ENCODE peak calls at places on chromosome 13, in eight cellular contexts. One of them, this sample, is unnamed.
A peak's percentile ranks its signal among the peaks of the same experiment; 100 is the strongest.

GRCh38 chr13:23339225-23339624 is 94.3 kb downstream of the SACS start:
- DNase-seq in activated naive CD8-positive, alpha-beta T cell treated with anti-CD3 and anti-CD28 coated beads, Interleukin-2, amount 50 U/mL, for 24 hours: no peak
- DNase-seq in stimulated activated CD4-positive, alpha-beta T cell treated with anti-CD3 and anti-CD28 coated beads, Interleukin-4, amount 100 ng/mL, for 1 hour: no peak
- DNase-seq in cerebellum: no peak
- DNase-seq in aorta: no peak
- DNase-seq in HAP-1: no peak
- DNase-seq in activated CD8-positive, alpha-beta memory T cell treated with anti-CD3 and anti-CD28 coated beads for 48 hours: no peak
- DNase-seq in astrocyte of the hippocampus: no peak
- DNase-seq in this sample: no peak

GRCh38 chr13:56888455-56888854 is 252.3 kb upstream of the PRR20A start:
- DNase-seq in cerebellum: no peak
- DNase-seq in HAP-1: no peak
- DNase-seq in aorta: no peak
- DNase-seq in stimulated activated CD4-positive, alpha-beta T cell treated with anti-CD3 and anti-CD28 coated beads, Interleukin-4, amount 100 ng/mL, for 1 hour: no peak
- DNase-seq in activated CD8-positive, alpha-beta memory T cell treated with anti-CD3 and anti-CD28 coated beads for 48 hours: no peak
- DNase-seq in activated naive CD8-positive, alpha-beta T cell treated with anti-CD3 and anti-CD28 coated beads, Interleukin-2, amount 50 U/mL, for 24 hours: no peak
- DNase-seq in astrocyte of the hippocampus: no peak
- DNase-seq in this sample: no peak

GRCh38 chr13:44359983-44360375 is 13.6 kb upstream of the SERP2 start:
- DNase-seq in astrocyte of the hippocampus: no peak
- DNase-seq in activated naive CD8-positive, alpha-beta T cell treated with anti-CD3 and anti-CD28 coated beads, Interleukin-2, amount 50 U/mL, for 24 hours: no peak
- DNase-seq in activated CD8-positive, alpha-beta memory T cell treated with anti-CD3 and anti-CD28 coated beads for 48 hours: no peak
- DNase-seq in HAP-1: no peak
- DNase-seq in stimulated activated CD4-positive, alpha-beta T cell treated with anti-CD3 and anti-CD28 coated beads, Interleukin-4, amount 100 ng/mL, for 1 hour: no peak
- DNase-seq in aorta: no peak
- DNase-seq in cerebellum: no peak
- DNase-seq in this sample: no peak

GRCh38 chr13:107650081-107650701 is 565.1 kb downstream of the LIG4 start:
- DNase-seq in activated CD8-positive, alpha-beta memory T cell treated with anti-CD3 and anti-CD28 coated beads for 48 hours: no peak
- DNase-seq in HAP-1: peak; percentile 19
- DNase-seq in stimulated activated CD4-positive, alpha-beta T cell treated with anti-CD3 and anti-CD28 coated beads, Interleukin-4, amount 100 ng/mL, for 1 hour: peak; percentile 9
- DNase-seq in astrocyte of the hippocampus: peak; percentile 82
- DNase-seq in activated naive CD8-positive, alpha-beta T cell treated with anti-CD3 and anti-CD28 coated beads, Interleukin-2, amount 50 U/mL, for 24 hours: peak; percentile 38
- DNase-seq in aorta: peak; percentile 83
- DNase-seq in cerebellum: peak; percentile 19
- DNase-seq in this sample: peak; percentile 73

GRCh38 chr13:101085551-101085950 is 330.8 kb downstream of the NALCN start:
- DNase-seq in astrocyte of the hippocampus: no peak
- DNase-seq in activated CD8-positive, alpha-beta memory T cell treated with anti-CD3 and anti-CD28 coated beads for 48 hours: no peak
- DNase-seq in cerebellum: no peak
- DNase-seq in aorta: no peak
- DNase-seq in HAP-1: no peak
- DNase-seq in stimulated activated CD4-positive, alpha-beta T cell treated with anti-CD3 and anti-CD28 coated beads, Interleukin-4, amount 100 ng/mL, for 1 hour: no peak
- DNase-seq in activated naive CD8-positive, alpha-beta T cell treated with anti-CD3 and anti-CD28 coated beads, Interleukin-2, amount 50 U/mL, for 24 hours: no peak
- DNase-seq in this sample: no peak

GRCh38 chr13:24995225-24995804 is 100.6 kb upstream of the PABPC3 start:
- DNase-seq in stimulated activated CD4-positive, alpha-beta T cell treated with anti-CD3 and anti-CD28 coated beads, Interleukin-4, amount 100 ng/mL, for 1 hour: peak; percentile 39
- DNase-seq in cerebellum: peak; percentile 71
- DNase-seq in aorta: no peak
- DNase-seq in astrocyte of the hippocampus: peak; percentile 89
- DNase-seq in HAP-1: peak; percentile 87
- DNase-seq in activated naive CD8-positive, alpha-beta T cell treated with anti-CD3 and anti-CD28 coated beads, Interleukin-2, amount 50 U/mL, for 24 hours: peak; percentile 57
- DNase-seq in activated CD8-positive, alpha-beta memory T cell treated with anti-CD3 and anti-CD28 coated beads for 48 hours: no peak
- DNase-seq in this sample: peak; percentile 64

GRCh38 chr13:32426191-32426980 is 1.5 kb downstream of the N4BP2L1 start:
- DNase-seq in stimulated activated CD4-positive, alpha-beta T cell treated with anti-CD3 and anti-CD28 coated beads, Interleukin-4, amount 100 ng/mL, for 1 hour: peak; percentile 22
- DNase-seq in astrocyte of the hippocampus: no peak
- DNase-seq in cerebellum: peak; percentile 20
- DNase-seq in HAP-1: no peak
- DNase-seq in activated CD8-positive, alpha-beta memory T cell treated with anti-CD3 and anti-CD28 coated beads for 48 hours: peak; percentile 17
- DNase-seq in aorta: no peak
- DNase-seq in activated naive CD8-positive, alpha-beta T cell treated with anti-CD3 and anti-CD28 coated beads, Interleukin-2, amount 50 U/mL, for 24 hours: peak; percentile 45
- DNase-seq in this sample: peak; percentile 20

GRCh38 chr13:99085846-99086148 is 107.9 kb upstream of the DOCK9 start:
- DNase-seq in cerebellum: no peak
- DNase-seq in activated naive CD8-positive, alpha-beta T cell treated with anti-CD3 and anti-CD28 coated beads, Interleukin-2, amount 50 U/mL, for 24 hours: no peak
- DNase-seq in activated CD8-positive, alpha-beta memory T cell treated with anti-CD3 and anti-CD28 coated beads for 48 hours: no peak
- DNase-seq in astrocyte of the hippocampus: no peak
- DNase-seq in aorta: no peak
- DNase-seq in stimulated activated CD4-positive, alpha-beta T cell treated with anti-CD3 and anti-CD28 coated beads, Interleukin-4, amount 100 ng/mL, for 1 hour: no peak
- DNase-seq in HAP-1: no peak
- DNase-seq in this sample: no peak

GRCh38 chr13:101575591-101575990 is 123.1 kb downstream of the ITGBL1 start:
- DNase-seq in stimulated activated CD4-positive, alpha-beta T cell treated with anti-CD3 and anti-CD28 coated beads, Interleukin-4, amount 100 ng/mL, for 1 hour: no peak
- DNase-seq in activated CD8-positive, alpha-beta memory T cell treated with anti-CD3 and anti-CD28 coated beads for 48 hours: no peak
- DNase-seq in HAP-1: no peak
- DNase-seq in aorta: no peak
- DNase-seq in activated naive CD8-positive, alpha-beta T cell treated with anti-CD3 and anti-CD28 coated beads, Interleukin-2, amount 50 U/mL, for 24 hours: no peak
- DNase-seq in astrocyte of the hippocampus: no peak
- DNase-seq in cerebellum: no peak
- DNase-seq in this sample: peak; percentile 20

GRCh38 chr13:101552797-101553196 is 100.3 kb downstream of the ITGBL1 start:
- DNase-seq in astrocyte of the hippocampus: peak; percentile 69
- DNase-seq in aorta: no peak
- DNase-seq in stimulated activated CD4-positive, alpha-beta T cell treated with anti-CD3 and anti-CD28 coated beads, Interleukin-4, amount 100 ng/mL, for 1 hour: no peak
- DNase-seq in HAP-1: no peak
- DNase-seq in activated CD8-positive, alpha-beta memory T cell treated with anti-CD3 and anti-CD28 coated beads for 48 hours: no peak
- DNase-seq in activated naive CD8-positive, alpha-beta T cell treated with anti-CD3 and anti-CD28 coated beads, Interleukin-2, amount 50 U/mL, for 24 hours: no peak
- DNase-seq in cerebellum: no peak
- DNase-seq in this sample: no peak

GRCh38 chr13:20767309-20767943 is 6.3 kb downstream of the EEF1AKMT1 start:
- DNase-seq in activated CD8-positive, alpha-beta memory T cell treated with anti-CD3 and anti-CD28 coated beads for 48 hours: no peak
- DNase-seq in HAP-1: no peak
- DNase-seq in astrocyte of the hippocampus: no peak
- DNase-seq in stimulated activated CD4-positive, alpha-beta T cell treated with anti-CD3 and anti-CD28 coated beads, Interleukin-4, amount 100 ng/mL, for 1 hour: no peak
- DNase-seq in aorta: no peak
- DNase-seq in cerebellum: no peak
- DNase-seq in activated naive CD8-positive, alpha-beta T cell treated with anti-CD3 and anti-CD28 coated beads, Interleukin-2, amount 50 U/mL, for 24 hours: no peak
- DNase-seq in this sample: no peak

GRCh38 chr13:59747529-59747928 is 416.2 kb downstream of the DIAPH3 start:
- DNase-seq in stimulated activated CD4-positive, alpha-beta T cell treated with anti-CD3 and anti-CD28 coated beads, Interleukin-4, amount 100 ng/mL, for 1 hour: no peak
- DNase-seq in HAP-1: no peak
- DNase-seq in activated CD8-positive, alpha-beta memory T cell treated with anti-CD3 and anti-CD28 coated beads for 48 hours: no peak
- DNase-seq in activated naive CD8-positive, alpha-beta T cell treated with anti-CD3 and anti-CD28 coated beads, Interleukin-2, amount 50 U/mL, for 24 hours: no peak
- DNase-seq in aorta: no peak
- DNase-seq in cerebellum: no peak
- DNase-seq in astrocyte of the hippocampus: no peak
- DNase-seq in this sample: no peak

GRCh38 chr13:29583073-29583785 is 12.3 kb downstream of the SLC7A1 start:
- DNase-seq in astrocyte of the hippocampus: peak; percentile 75
- DNase-seq in cerebellum: no peak
- DNase-seq in stimulated activated CD4-positive, alpha-beta T cell treated with anti-CD3 and anti-CD28 coated beads, Interleukin-4, amount 100 ng/mL, for 1 hour: no peak
- DNase-seq in HAP-1: no peak
- DNase-seq in aorta: no peak
- DNase-seq in activated naive CD8-positive, alpha-beta T cell treated with anti-CD3 and anti-CD28 coated beads, Interleukin-2, amount 50 U/mL, for 24 hours: no peak
- DNase-seq in activated CD8-positive, alpha-beta memory T cell treated with anti-CD3 and anti-CD28 coated beads for 48 hours: no peak
- DNase-seq in this sample: no peak

GRCh38 chr13:99256709-99257108 is 1.5 kb downstream of the GPR18 start:
- DNase-seq in activated naive CD8-positive, alpha-beta T cell treated with anti-CD3 and anti-CD28 coated beads, Interleukin-2, amount 50 U/mL, for 24 hours: no peak
- DNase-seq in aorta: no peak
- DNase-seq in stimulated activated CD4-positive, alpha-beta T cell treated with anti-CD3 and anti-CD28 coated beads, Interleukin-4, amount 100 ng/mL, for 1 hour: no peak
- DNase-seq in cerebellum: no peak
- DNase-seq in activated CD8-positive, alpha-beta memory T cell treated with anti-CD3 and anti-CD28 coated beads for 48 hours: no peak
- DNase-seq in astrocyte of the hippocampus: peak; percentile 52
- DNase-seq in HAP-1: no peak
- DNase-seq in this sample: no peak

GRCh38 chr13:88103824-88104223 is 432.7 kb downstream of the SLITRK5 start:
- DNase-seq in stimulated activated CD4-positive, alpha-beta T cell treated with anti-CD3 and anti-CD28 coated beads, Interleukin-4, amount 100 ng/mL, for 1 hour: no peak
- DNase-seq in activated naive CD8-positive, alpha-beta T cell treated with anti-CD3 and anti-CD28 coated beads, Interleukin-2, amount 50 U/mL, for 24 hours: no peak
- DNase-seq in activated CD8-positive, alpha-beta memory T cell treated with anti-CD3 and anti-CD28 coated beads for 48 hours: no peak
- DNase-seq in astrocyte of the hippocampus: no peak
- DNase-seq in aorta: no peak
- DNase-seq in cerebellum: no peak
- DNase-seq in HAP-1: no peak
- DNase-seq in this sample: no peak

GRCh38 chr13:46552302-46552680 is 679 bp upstream of the LRCH1 start:
- DNase-seq in cerebellum: no peak
- DNase-seq in activated CD8-positive, alpha-beta memory T cell treated with anti-CD3 and anti-CD28 coated beads for 48 hours: no peak
- DNase-seq in HAP-1: no peak
- DNase-seq in activated naive CD8-positive, alpha-beta T cell treated with anti-CD3 and anti-CD28 coated beads, Interleukin-2, amount 50 U/mL, for 24 hours: no peak
- DNase-seq in stimulated activated CD4-positive, alpha-beta T cell treated with anti-CD3 and anti-CD28 coated beads, Interleukin-4, amount 100 ng/mL, for 1 hour: no peak
- DNase-seq in astrocyte of the hippocampus: no peak
- DNase-seq in aorta: no peak
- DNase-seq in this sample: no peak

GRCh38 chr13:24161010-24161775 is 673 bp downstream of the SPATA13 start:
- DNase-seq in cerebellum: no peak
- DNase-seq in activated naive CD8-positive, alpha-beta T cell treated with anti-CD3 and anti-CD28 coated beads, Interleukin-2, amount 50 U/mL, for 24 hours: peak; percentile 42
- DNase-seq in aorta: peak; percentile 80
- DNase-seq in HAP-1: peak; percentile 5
- DNase-seq in activated CD8-positive, alpha-beta memory T cell treated with anti-CD3 and anti-CD28 coated beads for 48 hours: peak; percentile 38
- DNase-seq in stimulated activated CD4-positive, alpha-beta T cell treated with anti-CD3 and anti-CD28 coated beads, Interleukin-4, amount 100 ng/mL, for 1 hour: peak; percentile 46
- DNase-seq in astrocyte of the hippocampus: peak; percentile 50
- DNase-seq in this sample: peak; percentile 22

GRCh38 chr13:20198781-20199180 is 6.0 kb upstream of the GJB2 start:
- DNase-seq in cerebellum: no peak
- DNase-seq in aorta: no peak
- DNase-seq in stimulated activated CD4-positive, alpha-beta T cell treated with anti-CD3 and anti-CD28 coated beads, Interleukin-4, amount 100 ng/mL, for 1 hour: no peak
- DNase-seq in activated naive CD8-positive, alpha-beta T cell treated with anti-CD3 and anti-CD28 coated beads, Interleukin-2, amount 50 U/mL, for 24 hours: no peak
- DNase-seq in HAP-1: no peak
- DNase-seq in astrocyte of the hippocampus: no peak
- DNase-seq in activated CD8-positive, alpha-beta memory T cell treated with anti-CD3 and anti-CD28 coated beads for 48 hours: no peak
- DNase-seq in this sample: no peak

GRCh38 chr13:20398459-20398858 is 127.2 kb downstream of the CRYL1 start:
- DNase-seq in activated naive CD8-positive, alpha-beta T cell treated with anti-CD3 and anti-CD28 coated beads, Interleukin-2, amount 50 U/mL, for 24 hours: no peak
- DNase-seq in HAP-1: no peak
- DNase-seq in activated CD8-positive, alpha-beta memory T cell treated with anti-CD3 and anti-CD28 coated beads for 48 hours: no peak
- DNase-seq in stimulated activated CD4-positive, alpha-beta T cell treated with anti-CD3 and anti-CD28 coated beads, Interleukin-4, amount 100 ng/mL, for 1 hour: no peak
- DNase-seq in cerebellum: no peak
- DNase-seq in astrocyte of the hippocampus: no peak
- DNase-seq in aorta: no peak
- DNase-seq in this sample: no peak

GRCh38 chr13:94416454-94417080 is 62.9 kb downstream of the DCT start:
- DNase-seq in activated CD8-positive, alpha-beta memory T cell treated with anti-CD3 and anti-CD28 coated beads for 48 hours: no peak
- DNase-seq in cerebellum: no peak
- DNase-seq in aorta: no peak
- DNase-seq in HAP-1: peak; percentile 56
- DNase-seq in astrocyte of the hippocampus: peak; percentile 15
- DNase-seq in stimulated activated CD4-positive, alpha-beta T cell treated with anti-CD3 and anti-CD28 coated beads, Interleukin-4, amount 100 ng/mL, for 1 hour: no peak
- DNase-seq in activated naive CD8-positive, alpha-beta T cell treated with anti-CD3 and anti-CD28 coated beads, Interleukin-2, amount 50 U/mL, for 24 hours: no peak
- DNase-seq in this sample: peak; percentile 11

GRCh38 chr13:79352107-79352506 is 53.9 kb downstream of the RBM26 start:
- DNase-seq in cerebellum: no peak
- DNase-seq in HAP-1: no peak
- DNase-seq in stimulated activated CD4-positive, alpha-beta T cell treated with anti-CD3 and anti-CD28 coated beads, Interleukin-4, amount 100 ng/mL, for 1 hour: no peak
- DNase-seq in activated CD8-positive, alpha-beta memory T cell treated with anti-CD3 and anti-CD28 coated beads for 48 hours: no peak
- DNase-seq in activated naive CD8-positive, alpha-beta T cell treated with anti-CD3 and anti-CD28 coated beads, Interleukin-2, amount 50 U/mL, for 24 hours: no peak
- DNase-seq in astrocyte of the hippocampus: no peak
- DNase-seq in aorta: no peak
- DNase-seq in this sample: no peak

GRCh38 chr13:98549728-98550317 is 27.1 kb downstream of the STK24 start:
- DNase-seq in stimulated activated CD4-positive, alpha-beta T cell treated with anti-CD3 and anti-CD28 coated beads, Interleukin-4, amount 100 ng/mL, for 1 hour: no peak
- DNase-seq in cerebellum: no peak
- DNase-seq in activated naive CD8-positive, alpha-beta T cell treated with anti-CD3 and anti-CD28 coated beads, Interleukin-2, amount 50 U/mL, for 24 hours: no peak
- DNase-seq in activated CD8-positive, alpha-beta memory T cell treated with anti-CD3 and anti-CD28 coated beads for 48 hours: no peak
- DNase-seq in aorta: no peak
- DNase-seq in astrocyte of the hippocampus: no peak
- DNase-seq in HAP-1: no peak
- DNase-seq in this sample: no peak

GRCh38 chr13:44927953-44928352 is 61.3 kb downstream of the NUFIP1 start:
- DNase-seq in activated naive CD8-positive, alpha-beta T cell treated with anti-CD3 and anti-CD28 coated beads, Interleukin-2, amount 50 U/mL, for 24 hours: no peak
- DNase-seq in stimulated activated CD4-positive, alpha-beta T cell treated with anti-CD3 and anti-CD28 coated beads, Interleukin-4, amount 100 ng/mL, for 1 hour: no peak
- DNase-seq in cerebellum: no peak
- DNase-seq in HAP-1: no peak
- DNase-seq in activated CD8-positive, alpha-beta memory T cell treated with anti-CD3 and anti-CD28 coated beads for 48 hours: no peak
- DNase-seq in astrocyte of the hippocampus: peak; percentile 63
- DNase-seq in aorta: no peak
- DNase-seq in this sample: no peak

GRCh38 chr13:44048326-44048725 is 168.6 kb downstream of the LACC1 start:
- DNase-seq in cerebellum: no peak
- DNase-seq in HAP-1: no peak
- DNase-seq in activated naive CD8-positive, alpha-beta T cell treated with anti-CD3 and anti-CD28 coated beads, Interleukin-2, amount 50 U/mL, for 24 hours: no peak
- DNase-seq in activated CD8-positive, alpha-beta memory T cell treated with anti-CD3 and anti-CD28 coated beads for 48 hours: no peak
- DNase-seq in astrocyte of the hippocampus: no peak
- DNase-seq in aorta: no peak
- DNase-seq in stimulated activated CD4-positive, alpha-beta T cell treated with anti-CD3 and anti-CD28 coated beads, Interleukin-4, amount 100 ng/mL, for 1 hour: no peak
- DNase-seq in this sample: peak; percentile 12

GRCh38 chr13:47085346-47085745 is 188.5 kb upstream of the HTR2A start:
- DNase-seq in stimulated activated CD4-positive, alpha-beta T cell treated with anti-CD3 and anti-CD28 coated beads, Interleukin-4, amount 100 ng/mL, for 1 hour: no peak
- DNase-seq in astrocyte of the hippocampus: no peak
- DNase-seq in HAP-1: no peak
- DNase-seq in cerebellum: no peak
- DNase-seq in activated naive CD8-positive, alpha-beta T cell treated with anti-CD3 and anti-CD28 coated beads, Interleukin-2, amount 50 U/mL, for 24 hours: no peak
- DNase-seq in activated CD8-positive, alpha-beta memory T cell treated with anti-CD3 and anti-CD28 coated beads for 48 hours: no peak
- DNase-seq in aorta: no peak
- DNase-seq in this sample: no peak

GRCh38 chr13:59960683-59961082 is 203.0 kb downstream of the DIAPH3 start:
- DNase-seq in HAP-1: no peak
- DNase-seq in cerebellum: no peak
- DNase-seq in astrocyte of the hippocampus: no peak
- DNase-seq in aorta: no peak
- DNase-seq in stimulated activated CD4-positive, alpha-beta T cell treated with anti-CD3 and anti-CD28 coated beads, Interleukin-4, amount 100 ng/mL, for 1 hour: no peak
- DNase-seq in activated CD8-positive, alpha-beta memory T cell treated with anti-CD3 and anti-CD28 coated beads for 48 hours: no peak
- DNase-seq in activated naive CD8-positive, alpha-beta T cell treated with anti-CD3 and anti-CD28 coated beads, Interleukin-2, amount 50 U/mL, for 24 hours: no peak
- DNase-seq in this sample: no peak

GRCh38 chr13:77863037-77863630 is 55.5 kb downstream of the EDNRB start:
- DNase-seq in activated CD8-positive, alpha-beta memory T cell treated with anti-CD3 and anti-CD28 coated beads for 48 hours: no peak
- DNase-seq in cerebellum: no peak
- DNase-seq in astrocyte of the hippocampus: no peak
- DNase-seq in HAP-1: no peak
- DNase-seq in aorta: no peak
- DNase-seq in activated naive CD8-positive, alpha-beta T cell treated with anti-CD3 and anti-CD28 coated beads, Interleukin-2, amount 50 U/mL, for 24 hours: no peak
- DNase-seq in stimulated activated CD4-positive, alpha-beta T cell treated with anti-CD3 and anti-CD28 coated beads, Interleukin-4, amount 100 ng/mL, for 1 hour: no peak
- DNase-seq in this sample: no peak

GRCh38 chr13:35832551-35832950 is 298.6 kb downstream of the DCLK1 start:
- DNase-seq in activated naive CD8-positive, alpha-beta T cell treated with anti-CD3 and anti-CD28 coated beads, Interleukin-2, amount 50 U/mL, for 24 hours: no peak
- DNase-seq in astrocyte of the hippocampus: no peak
- DNase-seq in cerebellum: no peak
- DNase-seq in HAP-1: no peak
- DNase-seq in stimulated activated CD4-positive, alpha-beta T cell treated with anti-CD3 and anti-CD28 coated beads, Interleukin-4, amount 100 ng/mL, for 1 hour: no peak
- DNase-seq in activated CD8-positive, alpha-beta memory T cell treated with anti-CD3 and anti-CD28 coated beads for 48 hours: no peak
- DNase-seq in aorta: no peak
- DNase-seq in this sample: no peak

GRCh38 chr13:97880298-97880675 is 73.2 kb upstream of the IPO5 start:
- DNase-seq in HAP-1: no peak
- DNase-seq in astrocyte of the hippocampus: no peak
- DNase-seq in activated CD8-positive, alpha-beta memory T cell treated with anti-CD3 and anti-CD28 coated beads for 48 hours: no peak
- DNase-seq in cerebellum: no peak
- DNase-seq in stimulated activated CD4-positive, alpha-beta T cell treated with anti-CD3 and anti-CD28 coated beads, Interleukin-4, amount 100 ng/mL, for 1 hour: no peak
- DNase-seq in aorta: no peak
- DNase-seq in activated naive CD8-positive, alpha-beta T cell treated with anti-CD3 and anti-CD28 coated beads, Interleukin-2, amount 50 U/mL, for 24 hours: no peak
- DNase-seq in this sample: no peak

This sample was measured in dermis microvascular lymphatic vessel endothelial cell.